ENCODE peak calls at places on chromosomes 1 and 21, in six cellular contexts. One of them, this sample, is unnamed.

GRCh38 chr1:203698144-203698543 is 66.8 kb upstream of the LAX1 start:
- DNase-seq in NCI-H1105: no peak
- DNase-seq in germinal center: no peak
- DNase-seq in RWPE1: no peak
- DNase-seq in stimulated activated naive CD8-positive, alpha-beta T cell treated with anti-CD3 and anti-CD28 coated beads, Interleukin-15, amount 100 ng/mL, for 72 hours: no peak
- DNase-seq in non-pigmented ciliary epithelial cell: no peak
- DNase-seq in this sample: no peak

GRCh38 chr1:223478606-223479005 is 85.4 kb downstream of the CCDC185 start:
- DNase-seq in NCI-H1105: no peak
- DNase-seq in germinal center: no peak
- DNase-seq in RWPE1: no peak
- DNase-seq in stimulated activated naive CD8-positive, alpha-beta T cell treated with anti-CD3 and anti-CD28 coated beads, Interleukin-15, amount 100 ng/mL, for 72 hours: no peak
- DNase-seq in non-pigmented ciliary epithelial cell: no peak
- DNase-seq in this sample: no peak

GRCh38 chr1:61226791-61227567 is 144.6 kb downstream of the NFIA start:
- DNase-seq in NCI-H1105: peak
- DNase-seq in germinal center: no peak
- DNase-seq in RWPE1: no peak
- DNase-seq in stimulated activated naive CD8-positive, alpha-beta T cell treated with anti-CD3 and anti-CD28 coated beads, Interleukin-15, amount 100 ng/mL, for 72 hours: no peak
- DNase-seq in non-pigmented ciliary epithelial cell: no peak
- DNase-seq in this sample: peak

GRCh38 chr1:160615660-160616059 is 31.2 kb downstream of the SLAMF1 start:
- DNase-seq in NCI-H1105: no peak
- DNase-seq in germinal center: no peak
- DNase-seq in RWPE1: no peak
- DNase-seq in stimulated activated naive CD8-positive, alpha-beta T cell treated with anti-CD3 and anti-CD28 coated beads, Interleukin-15, amount 100 ng/mL, for 72 hours: no peak
- DNase-seq in non-pigmented ciliary epithelial cell: no peak
- DNase-seq in this sample: no peak

GRCh38 chr1:95984975-95985374 is 736.6 kb upstream of the PTBP2 start:
- DNase-seq in NCI-H1105: no peak
- DNase-seq in germinal center: no peak
- DNase-seq in RWPE1: no peak
- DNase-seq in stimulated activated naive CD8-positive, alpha-beta T cell treated with anti-CD3 and anti-CD28 coated beads, Interleukin-15, amount 100 ng/mL, for 72 hours: no peak
- DNase-seq in non-pigmented ciliary epithelial cell: no peak
- DNase-seq in this sample: no peak

GRCh38 chr1:179156026-179156425 is 73.5 kb downstream of the ABL2 start:
- DNase-seq in NCI-H1105: no peak
- DNase-seq in germinal center: no peak
- DNase-seq in RWPE1: no peak
- DNase-seq in stimulated activated naive CD8-positive, alpha-beta T cell treated with anti-CD3 and anti-CD28 coated beads, Interleukin-15, amount 100 ng/mL, for 72 hours: no peak
- DNase-seq in non-pigmented ciliary epithelial cell: no peak
- DNase-seq in this sample: no peak

GRCh38 chr1:25544243-25544764 is 898 bp downstream of the LDLRAP1 start:
- DNase-seq in NCI-H1105: peak
- DNase-seq in germinal center: no peak
- DNase-seq in RWPE1: no peak
- DNase-seq in stimulated activated naive CD8-positive, alpha-beta T cell treated with anti-CD3 and anti-CD28 coated beads, Interleukin-15, amount 100 ng/mL, for 72 hours: no peak
- DNase-seq in non-pigmented ciliary epithelial cell: no peak
- DNase-seq in this sample: no peak

GRCh38 chr21:25513810-25514209 is 93.5 kb downstream of the MRPL39 start:
- DNase-seq in NCI-H1105: no peak
- DNase-seq in germinal center: no peak
- DNase-seq in RWPE1: no peak
- DNase-seq in stimulated activated naive CD8-positive, alpha-beta T cell treated with anti-CD3 and anti-CD28 coated beads, Interleukin-15, amount 100 ng/mL, for 72 hours: no peak
- DNase-seq in non-pigmented ciliary epithelial cell: no peak
- DNase-seq in this sample: no peak

GRCh38 chr1:234393190-234393589 is 19.9 kb downstream of the COA6 start:
- DNase-seq in NCI-H1105: no peak
- DNase-seq in germinal center: no peak
- DNase-seq in RWPE1: no peak
- DNase-seq in stimulated activated naive CD8-positive, alpha-beta T cell treated with anti-CD3 and anti-CD28 coated beads, Interleukin-15, amount 100 ng/mL, for 72 hours: no peak
- DNase-seq in non-pigmented ciliary epithelial cell: no peak
- DNase-seq in this sample: no peak

GRCh38 chr21:19541612-19542011 is 1138.0 kb upstream of the TMPRSS15 start:
- DNase-seq in NCI-H1105: no peak
- DNase-seq in germinal center: no peak
- DNase-seq in RWPE1: no peak
- DNase-seq in stimulated activated naive CD8-positive, alpha-beta T cell treated with anti-CD3 and anti-CD28 coated beads, Interleukin-15, amount 100 ng/mL, for 72 hours: no peak
- DNase-seq in non-pigmented ciliary epithelial cell: no peak
- DNase-seq in this sample: no peak

GRCh38 chr1:229271448-229272120 is 673 bp downstream of the RAB4A start:
- DNase-seq in NCI-H1105: no peak
- DNase-seq in germinal center: peak
- DNase-seq in RWPE1: no peak
- DNase-seq in stimulated activated naive CD8-positive, alpha-beta T cell treated with anti-CD3 and anti-CD28 coated beads, Interleukin-15, amount 100 ng/mL, for 72 hours: no peak
- DNase-seq in non-pigmented ciliary epithelial cell: no peak
- DNase-seq in this sample: no peak

GRCh38 chr1:940121-941026 is 16.7 kb downstream of the SAMD11 start:
- DNase-seq in NCI-H1105: peak
- DNase-seq in germinal center: peak
- DNase-seq in RWPE1: peak
- DNase-seq in stimulated activated naive CD8-positive, alpha-beta T cell treated with anti-CD3 and anti-CD28 coated beads, Interleukin-15, amount 100 ng/mL, for 72 hours: peak
- DNase-seq in non-pigmented ciliary epithelial cell: no peak
- DNase-seq in this sample: peak

GRCh38 chr1:17729248-17729647 is 25.9 kb upstream of the ACTL8 start:
- DNase-seq in NCI-H1105: no peak
- DNase-seq in germinal center: no peak
- DNase-seq in RWPE1: no peak
- DNase-seq in stimulated activated naive CD8-positive, alpha-beta T cell treated with anti-CD3 and anti-CD28 coated beads, Interleukin-15, amount 100 ng/mL, for 72 hours: no peak
- DNase-seq in non-pigmented ciliary epithelial cell: no peak
- DNase-seq in this sample: no peak

This sample was measured in COR-L47.